ENCODE peak calls at places on chromosomes 16 and 17, in six cellular contexts. U is A549; W is tibial artery; Q is CD4-positive, alpha-beta T cell; Z is NB4; L is neural crest cell. I is an unnamed sample.

GRCh38 chr17:6556121-6557039 is at the start of gene PITPNM3:
- DNase-seq in W (no peak), Z (no peak), Q (no peak), L (no peak), U (no peak), I (no peak)

GRCh38 chr17:63477471-63478440 is 895 bp downstream of the ACE start:
- DNase-seq in Z (peak), L (no peak), Q (no peak), W (no peak), U (no peak), I (no peak)

GRCh38 chr16:12758670-12759558 is 44.8 kb downstream of the CPPED1 start:
- DNase-seq in Z (no peak), Q (no peak), W (no peak), U (no peak), L (no peak), I (no peak)

GRCh38 chr16:68356919-68357286 is 46.1 kb downstream of the PRMT7 start:
- DNase-seq in W (no peak), L (no peak), U (no peak), Q (no peak), Z (peak), I (no peak)

GRCh38 chr17:48908853-48909394 is 717 bp downstream of the UBE2Z start:
- DNase-seq in U (peak), Q (peak), Z (peak), W (peak), L (peak), I (peak)

GRCh38 chr16:27242868-27243590 is 25.5 kb downstream of the NSMCE1 start:
- DNase-seq in Q (peak), Z (no peak), W (peak), L (no peak), U (peak), I (no peak)

GRCh38 chr17:77959926-77960521 is 1.5 kb downstream of the TNRC6C start:
- DNase-seq in W (no peak), U (no peak), Z (no peak), L (no peak), Q (peak), I (no peak)

GRCh38 chr17:45190503-45191282 is 29.0 kb downstream of the HEXIM2 start:
- DNase-seq in W (no peak), Z (no peak), Q (no peak), L (no peak), U (no peak), I (no peak)

GRCh38 chr16:52786105-52786504 is 239.2 kb upstream of the TOX3 start:
- DNase-seq in U (no peak), Q (no peak), L (no peak), W (no peak), Z (no peak), I (no peak)

GRCh38 chr17:42010898-42011516 is 6.2 kb downstream of the DNAJC7 start:
- DNase-seq in L (no peak), Z (peak), W (no peak), Q (no peak), U (peak), I (no peak)

GRCh38 chr16:50696126-50696525 is 2.7 kb downstream of the NOD2 start:
- DNase-seq in U (no peak), W (peak), L (no peak), Z (no peak), Q (no peak), I (no peak)

GRCh38 chr16:85169333-85170065 is 57.2 kb upstream of the CIBAR2 start:
- DNase-seq in U (no peak), L (no peak), Q (no peak), W (no peak), Z (no peak), I (no peak)

GRCh38 chr17:57948555-57949420 is 6.4 kb downstream of the CUEDC1 start:
- DNase-seq in Q (no peak), L (no peak), U (peak), Z (peak), W (peak), I (peak)

GRCh38 chr16:4602330-4602729 is 12.4 kb downstream of the UBALD1 start:
- DNase-seq in L (no peak), U (no peak), W (no peak), Q (no peak), Z (no peak), I (no peak)

GRCh38 chr17:55778389-55779118 is 27.7 kb downstream of the PCTP start:
- DNase-seq in W (no peak), U (no peak), L (no peak), Q (no peak), Z (no peak), I (no peak)

GRCh38 chr16:89300311-89300975 is 82.9 kb downstream of the ZNF778 start:
- DNase-seq in W (peak), Q (no peak), U (no peak), L (no peak), Z (no peak), I (no peak)

GRCh38 chr17:1082579-1082978 is 85.7 kb downstream of the TIMM22 start:
- DNase-seq in W (no peak), Z (no peak), Q (no peak), U (no peak), L (no peak), I (no peak)

GRCh38 chr16:75097941-75098897 is 18.4 kb downstream of the LDHD start:
- DNase-seq in Z (no peak), Q (peak), W (no peak), U (no peak), L (no peak), I (no peak)

GRCh38 chr17:48241770-48242497 is 134.4 kb downstream of the SNX11 start:
- DNase-seq in W (no peak), U (no peak), L (no peak), Q (no peak), Z (no peak), I (no peak)

GRCh38 chr16:70572050-70572925 is 48.7 kb downstream of the SF3B3 start:
- DNase-seq in Q (no peak), U (no peak), W (no peak), L (no peak), Z (no peak), I (no peak)

GRCh38 chr17:4880850-4881249 is 18.5 kb upstream of the C17orf107 start:
- DNase-seq in Q (no peak), W (no peak), U (no peak), Z (no peak), L (no peak), I (no peak)

GRCh38 chr16:13983625-13984024 is 63.7 kb downstream of the ERCC4 start:
- DNase-seq in Z (no peak), Q (no peak), W (no peak), L (no peak), U (no peak), I (no peak)

GRCh38 chr17:51355314-51356083 is 95.2 kb downstream of the UTP18 start:
- DNase-seq in Q (no peak), U (no peak), W (no peak), Z (no peak), L (no peak), I (no peak)

GRCh38 chr16:84959784-84960417 is 51.4 kb downstream of the ZDHHC7 start:
- DNase-seq in Z (peak), W (no peak), U (no peak), L (no peak), Q (no peak), I (no peak)

GRCh38 chr16:67539691-67540635 is 11.3 kb downstream of the RIPOR1 start:
- DNase-seq in L (no peak), Q (no peak), U (no peak), W (no peak), Z (no peak), I (no peak)

GRCh38 chr17:41329279-41329925 is 13.9 kb upstream of the KRTAP17-1 start:
- DNase-seq in Z (peak), Q (no peak), W (no peak), U (peak), L (peak), I (no peak)

GRCh38 chr17:72576289-72576759 is 455.5 kb downstream of the SOX9 start:
- DNase-seq in W (no peak), L (peak), Z (no peak), U (no peak), Q (no peak), I (no peak)

GRCh38 chr17:1124896-1125774 is 54.6 kb downstream of the ABR start:
- DNase-seq in L (no peak), W (no peak), U (no peak), Q (no peak), Z (no peak), I (no peak)

GRCh38 chr17:30573603-30574175 is 96.5 kb downstream of the GOSR1 start:
- DNase-seq in Z (no peak), L (no peak), Q (no peak), U (no peak), W (no peak), I (no peak)
- TF ChIP-seq CTCF in Z (no peak), L (no peak), Q (no peak), U (no peak), W (no peak), I (no peak)

GRCh38 chr17:32444301-32445074 is at the start of gene PSMD11:
- DNase-seq in Z (peak), U (peak), Q (peak), L (peak), W (peak), I (peak)
- TF ChIP-seq CTCF in Z (peak), U (peak), Q (peak), L (peak), W (peak), I (peak)

GRCh38 chr16:83903739-83904138 is 4.8 kb downstream of the MLYCD start:
- DNase-seq in Q (no peak), W (no peak), L (no peak), Z (no peak), U (no peak), I (no peak)
- TF ChIP-seq CTCF in Q (no peak), W (no peak), L (no peak), Z (no peak), U (no peak), I (no peak)

GRCh38 chr17:65554568-65555223 is 6.8 kb downstream of the AXIN2 start:
- DNase-seq in U (no peak), W (no peak), Q (no peak), L (no peak), Z (no peak), I (no peak)
- TF ChIP-seq CTCF in U (no peak), W (no peak), Q (no peak), L (peak), Z (no peak), I (no peak)

GRCh38 chr16:79767597-79768280 is 167.2 kb upstream of the MAF start:
- DNase-seq in L (no peak), U (no peak), Q (no peak), W (no peak), Z (no peak), I (no peak)
- TF ChIP-seq CTCF in L (peak), U (peak), Q (no peak), W (no peak), Z (peak), I (no peak)